ENCODE peak calls at places on chromosome 11, in four cellular contexts. C, G, O and Q are unnamed samples.

GRCh38 chr11:7551571-7551970 is 37.8 kb downstream of the PPFIBP2 start:
- DNase-seq in C (no peak), G (no peak), O (no peak), Q (no peak)

GRCh38 chr11:91837649-91838330 is 386.8 kb upstream of the FAT3 start:
- DNase-seq in C (no peak), G (no peak), O (no peak), Q (no peak)

GRCh38 chr11:66363805-66364535 is 7.6 kb downstream of the SLC29A2 start:
- DNase-seq in C (peak; percentile 96), G (peak; percentile 89), O (no peak), Q (no peak)

GRCh38 chr11:9753031-9753430 is 89.2 kb downstream of the SWAP70 start:
- DNase-seq in C (no peak), G (no peak), O (peak; percentile 32), Q (no peak)

GRCh38 chr11:47413908-47414684 is 5.7 kb downstream of the SLC39A13 start:
- DNase-seq in C (no peak), G (no peak), O (no peak), Q (no peak)

GRCh38 chr11:113627297-113627696 is 78.8 kb downstream of the TMPRSS5 start:
- DNase-seq in C (no peak), G (no peak), O (no peak), Q (no peak)

GRCh38 chr11:128432926-128433325 is 154.4 kb downstream of the ETS1 start:
- DNase-seq in C (no peak), G (no peak), O (no peak), Q (no peak)

GRCh38 chr11:95134491-95134890 is 44.8 kb downstream of the ENDOD1 start:
- DNase-seq in C (no peak), G (no peak), O (no peak), Q (no peak)

GRCh38 chr11:96357794-96358193 is 14.8 kb upstream of the MAML2 start:
- DNase-seq in C (no peak), G (no peak), O (no peak), Q (no peak)

GRCh38 chr11:94330789-94331188 is 26.4 kb downstream of the IZUMO1R start:
- DNase-seq in C (no peak), G (no peak), O (no peak), Q (no peak)

GRCh38 chr11:115676206-115676605 is 172.0 kb upstream of the CADM1 start:
- DNase-seq in C (no peak), G (no peak), O (no peak), Q (no peak)

GRCh38 chr11:100010393-100010792 is 676.7 kb upstream of the ARHGAP42 start:
- DNase-seq in C (peak; percentile 59), G (no peak), O (no peak), Q (no peak)

GRCh38 chr11:8301622-8302021 is 37.9 kb upstream of the LMO1 start:
- DNase-seq in C (no peak), G (no peak), O (no peak), Q (no peak)

GRCh38 chr11:868394-868793 is 25.7 kb downstream of the TSPAN4 start:
- DNase-seq in C (no peak), G (no peak), O (no peak), Q (no peak)

GRCh38 chr11:4891996-4892640 is 10.4 kb downstream of the OR51T1 start:
- DNase-seq in C (no peak), G (peak; percentile 22), O (no peak), Q (no peak)
- TF ChIP-seq TCF7 in C (no peak), G (no peak), O (no peak), Q (no peak)

DNA sequence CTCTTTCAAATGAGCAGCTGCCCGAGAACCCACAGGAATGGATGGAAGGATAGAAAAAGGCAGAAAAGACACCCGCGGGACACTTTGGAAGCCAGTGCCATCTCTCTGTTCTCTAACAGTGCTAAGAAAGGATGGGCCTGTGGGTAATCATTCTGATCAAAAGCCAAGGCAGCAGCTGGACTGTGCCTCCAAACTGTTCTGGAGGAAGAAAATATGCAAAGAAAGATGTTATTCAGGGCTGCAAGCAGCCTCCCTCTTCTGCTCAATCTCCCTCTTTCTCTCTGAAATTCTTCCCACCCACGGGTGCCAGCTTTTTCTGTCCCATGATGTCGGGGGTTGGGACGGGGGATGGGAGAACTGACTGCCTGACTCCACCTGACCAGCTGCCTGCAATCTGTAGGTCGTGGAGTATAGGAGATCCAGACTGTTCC is 37.8 kb upstream of the FTH1 start:
- DNase-seq in C (no peak), G (no peak), O (no peak), Q (no peak)
- TF ChIP-seq TCF7 in C (no peak), G (no peak), O (no peak), Q (no peak)

DNA sequence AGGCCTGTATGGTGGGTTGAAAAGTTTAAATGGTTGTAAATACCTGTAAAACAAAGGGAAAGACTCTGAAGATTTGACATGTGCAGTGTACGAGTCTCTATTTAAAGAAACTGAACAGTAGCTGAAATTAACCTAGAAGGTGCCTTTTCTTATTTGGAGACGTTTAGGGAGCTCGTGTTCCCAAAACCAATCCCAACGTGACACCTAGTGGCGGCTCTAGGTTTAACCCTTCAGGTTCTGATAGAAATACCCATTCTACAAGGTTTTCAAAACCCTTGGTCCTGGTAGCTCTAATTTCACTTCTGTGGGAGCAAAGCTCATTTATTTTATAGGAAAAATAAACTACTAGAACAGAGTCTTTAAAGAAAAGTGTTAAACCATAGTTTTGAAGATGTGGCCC is 258.3 kb downstream of the LRRC4C start:
- DNase-seq in C (peak; percentile 75), G (peak; percentile 6), O (peak; percentile 21), Q (no peak)
- TF ChIP-seq TCF7 in C (no peak), G (no peak), O (no peak), Q (no peak)

GRCh38 chr11:135075740-135076139 is 663.7 kb upstream of the B3GAT1 start:
- DNase-seq in C (peak; percentile 92), G (peak; percentile 45), O (peak; percentile 78), Q (no peak)
- TF ChIP-seq TCF7 in C (no peak), G (no peak), O (no peak), Q (no peak)

DNA sequence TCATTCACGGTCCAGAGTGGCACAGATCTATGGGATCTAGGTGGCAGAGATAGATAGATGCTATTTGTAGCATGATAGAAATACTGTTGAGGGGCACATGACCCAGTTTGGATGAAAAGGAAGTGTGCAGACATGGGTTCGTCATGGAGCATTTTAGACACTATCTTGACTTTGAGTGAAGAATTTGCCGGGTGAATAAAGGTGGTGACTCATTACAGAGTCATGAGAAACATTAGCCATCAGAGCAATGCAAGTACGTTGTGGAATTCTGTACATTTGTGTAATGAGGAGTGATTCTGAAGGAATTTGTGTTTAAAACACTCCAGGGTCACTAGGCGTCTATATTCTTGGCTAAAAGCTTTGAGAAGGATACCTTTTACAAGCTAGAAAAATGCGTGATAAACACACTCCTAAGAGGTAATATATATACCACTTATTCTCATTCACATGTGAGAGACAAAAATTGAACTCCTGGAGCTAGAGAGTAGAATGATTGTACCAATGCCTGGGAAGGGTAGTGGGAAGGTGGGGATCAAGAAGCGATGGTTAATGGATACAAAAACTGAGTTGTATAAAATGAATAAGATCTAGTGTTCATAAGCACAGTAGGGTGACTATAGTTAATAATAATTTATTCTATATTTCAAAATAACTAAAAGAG is 593.7 kb upstream of the LUZP2 start:
- DNase-seq in C (no peak), G (no peak), O (peak; percentile 4), Q (no peak)
- TF ChIP-seq TCF7 in C (no peak), G (no peak), O (no peak), Q (no peak)

GRCh38 chr11:130449996-130450419 is 1.6 kb downstream of the ADAMTS15 start:
- DNase-seq in C (peak; percentile 94), G (peak; percentile 42), O (no peak), Q (no peak)
- TF ChIP-seq TCF7 in C (no peak), G (no peak), O (no peak), Q (no peak)

GRCh38 chr11:68840661-68841653 is 759 bp downstream of the CPT1A start:
- DNase-seq in C (peak; percentile 53), G (peak; percentile 57), O (no peak), Q (no peak)

GRCh38 chr11:68839953-68840641 is 1.6 kb downstream of the CPT1A start:
- DNase-seq in C (no peak), G (peak; percentile 39), O (no peak), Q (no peak)

GRCh38 chr11:68839054-68839865 is 2.5 kb downstream of the CPT1A start:
- DNase-seq in C (peak; percentile 98), G (peak; percentile 94), O (peak; percentile 86), Q (peak; percentile 59)

GRCh38 chr11:68837583-68838571 is 3.8 kb downstream of the CPT1A start:
- DNase-seq in C (no peak), G (no peak), O (no peak), Q (no peak)

GRCh38 chr11:68838572-68838964 is 3.1 kb downstream of the CPT1A start:
- DNase-seq in C (no peak), G (no peak), O (peak; percentile 33), Q (no peak)
- TF ChIP-seq TCF7 in C (no peak), G (no peak), O (no peak), Q (no peak)

GRCh38 chr11:120625565-120625964 is 114.0 kb downstream of the GRIK4 start:
- DNase-seq in C (no peak), G (no peak), O (no peak), Q (no peak)
- TF ChIP-seq TCF7 in C (no peak), G (no peak), O (no peak), Q (no peak)

GRCh38 chr11:134125507-134125906 is 56.6 kb downstream of the JAM3 start:
- DNase-seq in C (no peak), G (no peak), O (no peak), Q (no peak)

GRCh38 chr11:134131628-134132244 is 62.9 kb downstream of the JAM3 start:
- DNase-seq in C (no peak), G (no peak), O (no peak), Q (no peak)

GRCh38 chr11:134120921-134121526 is 52.2 kb downstream of the JAM3 start:
- DNase-seq in C (no peak), G (no peak), O (no peak), Q (no peak)

GRCh38 chr11:134124660-134125451 is 56.0 kb downstream of the JAM3 start:
- DNase-seq in C (peak; percentile 77), G (no peak), O (no peak), Q (no peak)

DNA sequence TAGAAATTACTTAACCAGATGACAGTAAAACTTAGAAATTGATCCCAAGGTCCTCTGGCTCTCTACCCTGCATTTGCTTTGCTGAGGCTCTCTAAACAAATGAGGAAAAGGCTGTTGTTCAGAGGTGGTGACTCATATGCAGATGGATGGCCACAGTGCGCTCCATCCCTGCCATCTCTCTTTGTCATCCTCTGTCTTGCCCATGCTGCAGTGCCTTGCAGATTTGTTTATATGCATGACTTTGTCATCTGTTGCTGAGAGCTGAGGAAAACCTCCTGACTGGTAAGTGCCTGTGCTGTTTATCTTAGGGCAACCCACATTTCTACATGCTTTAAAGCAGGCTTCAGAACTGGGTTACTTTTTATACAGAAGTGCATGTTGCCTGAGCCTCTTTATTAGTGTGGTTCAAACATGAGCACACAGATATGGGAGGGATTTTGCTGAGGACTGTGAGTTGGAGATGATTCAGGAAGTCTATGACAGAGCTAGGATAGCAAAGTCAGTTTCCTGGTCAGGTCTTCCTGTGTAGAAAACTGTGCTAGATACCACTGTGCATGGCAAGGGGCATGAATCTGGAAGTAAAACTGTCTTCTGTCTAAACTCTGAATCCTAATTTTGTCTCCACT is 57.4 kb downstream of the JAM3 start:
- DNase-seq in C (no peak), G (no peak), O (no peak), Q (no peak)
- TF ChIP-seq TCF7 in C (no peak), G (no peak), O (no peak), Q (no peak)

DNA sequence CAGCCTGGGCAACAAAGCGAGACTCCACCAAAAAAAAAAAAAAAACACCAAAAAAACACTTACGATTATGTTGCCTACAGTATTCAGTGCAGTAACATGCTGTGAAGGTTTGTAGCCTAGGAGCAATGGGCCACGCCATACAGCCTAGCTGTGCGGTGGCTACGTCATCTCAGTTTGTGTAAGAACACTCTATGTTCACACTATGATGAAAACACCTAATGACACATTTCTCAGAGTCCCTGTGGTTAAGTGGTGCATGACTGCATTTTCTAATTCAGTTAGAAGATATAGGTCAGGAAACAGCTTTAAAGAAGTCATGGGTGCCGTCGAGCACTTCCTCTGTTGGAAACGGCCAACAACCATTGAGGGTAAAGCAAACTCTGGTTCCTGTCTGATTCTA is 75.7 kb upstream of the ANO1 start:
- DNase-seq in C (no peak), G (no peak), O (no peak), Q (no peak)
- TF ChIP-seq TCF7 in C (no peak), G (no peak), O (no peak), Q (no peak)